ENCODE peak calls at places on chromosomes 1 and 21, in eight cellular contexts. One of them, this sample, is unnamed.

GRCh38 chr1:40789342-40789598 is 5.7 kb downstream of the KCNQ4 start:
- DNase-seq in activated CD8-positive, alpha-beta memory T cell treated with anti-CD3 and anti-CD28 coated beads, Interleukin-2, amount 50 U/mL, for 4 hours: no peak
- DNase-seq in NCI-H446: no peak
- DNase-seq in stimulated activated CD8-positive, alpha-beta memory T cell treated with anti-CD3 and anti-CD28 coated beads, Interleukin-2, amount 100 ng/mL, for 48 hours: no peak
- DNase-seq in SK-N-SH: no peak
- DNase-seq in HS-5: no peak
- DNase-seq in myocyte: no peak
- DNase-seq in thyroid gland: no peak
- DNase-seq in this sample: no peak

GRCh38 chr1:115430717-115431116 is 92.7 kb upstream of the NGF start:
- DNase-seq in activated CD8-positive, alpha-beta memory T cell treated with anti-CD3 and anti-CD28 coated beads, Interleukin-2, amount 50 U/mL, for 4 hours: no peak
- DNase-seq in NCI-H446: no peak
- DNase-seq in stimulated activated CD8-positive, alpha-beta memory T cell treated with anti-CD3 and anti-CD28 coated beads, Interleukin-2, amount 100 ng/mL, for 48 hours: no peak
- DNase-seq in SK-N-SH: no peak
- DNase-seq in HS-5: peak; percentile 94
- DNase-seq in myocyte: peak; percentile 76
- DNase-seq in thyroid gland: no peak
- DNase-seq in this sample: no peak

GRCh38 chr21:45336870-45337269 is 49.2 kb upstream of the POFUT2 start:
- DNase-seq in activated CD8-positive, alpha-beta memory T cell treated with anti-CD3 and anti-CD28 coated beads, Interleukin-2, amount 50 U/mL, for 4 hours: peak; percentile 5
- DNase-seq in NCI-H446: no peak
- DNase-seq in stimulated activated CD8-positive, alpha-beta memory T cell treated with anti-CD3 and anti-CD28 coated beads, Interleukin-2, amount 100 ng/mL, for 48 hours: no peak
- DNase-seq in SK-N-SH: no peak
- DNase-seq in HS-5: no peak
- DNase-seq in myocyte: no peak
- DNase-seq in thyroid gland: peak; percentile 75
- DNase-seq in this sample: no peak

GRCh38 chr1:234069760-234070159 is 165.3 kb downstream of the SLC35F3 start:
- DNase-seq in activated CD8-positive, alpha-beta memory T cell treated with anti-CD3 and anti-CD28 coated beads, Interleukin-2, amount 50 U/mL, for 4 hours: no peak
- DNase-seq in NCI-H446: peak; percentile 36
- DNase-seq in stimulated activated CD8-positive, alpha-beta memory T cell treated with anti-CD3 and anti-CD28 coated beads, Interleukin-2, amount 100 ng/mL, for 48 hours: no peak
- DNase-seq in SK-N-SH: no peak
- DNase-seq in HS-5: no peak
- DNase-seq in myocyte: no peak
- DNase-seq in thyroid gland: no peak
- DNase-seq in this sample: peak; percentile 56

GRCh38 chr1:217311766-217312165 is 319.1 kb downstream of the GPATCH2 start:
- DNase-seq in activated CD8-positive, alpha-beta memory T cell treated with anti-CD3 and anti-CD28 coated beads, Interleukin-2, amount 50 U/mL, for 4 hours: no peak
- DNase-seq in NCI-H446: no peak
- DNase-seq in stimulated activated CD8-positive, alpha-beta memory T cell treated with anti-CD3 and anti-CD28 coated beads, Interleukin-2, amount 100 ng/mL, for 48 hours: no peak
- DNase-seq in SK-N-SH: peak; percentile 9
- DNase-seq in HS-5: no peak
- DNase-seq in myocyte: peak; percentile 28
- DNase-seq in thyroid gland: no peak
- DNase-seq in this sample: no peak

GRCh38 chr1:14267991-14268390 is 330.5 kb upstream of the KAZN start:
- DNase-seq in activated CD8-positive, alpha-beta memory T cell treated with anti-CD3 and anti-CD28 coated beads, Interleukin-2, amount 50 U/mL, for 4 hours: no peak
- DNase-seq in NCI-H446: no peak
- DNase-seq in stimulated activated CD8-positive, alpha-beta memory T cell treated with anti-CD3 and anti-CD28 coated beads, Interleukin-2, amount 100 ng/mL, for 48 hours: no peak
- DNase-seq in SK-N-SH: no peak
- DNase-seq in HS-5: no peak
- DNase-seq in myocyte: no peak
- DNase-seq in thyroid gland: no peak
- DNase-seq in this sample: no peak

GRCh38 chr21:36646011-36646410 is 52.9 kb upstream of the SIM2 start:
- DNase-seq in activated CD8-positive, alpha-beta memory T cell treated with anti-CD3 and anti-CD28 coated beads, Interleukin-2, amount 50 U/mL, for 4 hours: no peak
- DNase-seq in NCI-H446: no peak
- DNase-seq in stimulated activated CD8-positive, alpha-beta memory T cell treated with anti-CD3 and anti-CD28 coated beads, Interleukin-2, amount 100 ng/mL, for 48 hours: no peak
- DNase-seq in SK-N-SH: no peak
- DNase-seq in HS-5: no peak
- DNase-seq in myocyte: peak; percentile 65
- DNase-seq in thyroid gland: no peak
- DNase-seq in this sample: no peak

GRCh38 chr21:45981641-45982255 is at the start of gene COL6A1:
- DNase-seq in activated CD8-positive, alpha-beta memory T cell treated with anti-CD3 and anti-CD28 coated beads, Interleukin-2, amount 50 U/mL, for 4 hours: peak; percentile 49
- DNase-seq in NCI-H446: peak; percentile 57
- DNase-seq in stimulated activated CD8-positive, alpha-beta memory T cell treated with anti-CD3 and anti-CD28 coated beads, Interleukin-2, amount 100 ng/mL, for 48 hours: no peak
- DNase-seq in SK-N-SH: peak; percentile 96
- DNase-seq in HS-5: no peak
- DNase-seq in myocyte: peak; percentile 84
- DNase-seq in thyroid gland: peak; percentile 73
- DNase-seq in this sample: peak; percentile 88

GRCh38 chr1:168498159-168498609 is 45.6 kb downstream of the XCL2 start:
- DNase-seq in activated CD8-positive, alpha-beta memory T cell treated with anti-CD3 and anti-CD28 coated beads, Interleukin-2, amount 50 U/mL, for 4 hours: no peak
- DNase-seq in NCI-H446: peak; percentile 47
- DNase-seq in stimulated activated CD8-positive, alpha-beta memory T cell treated with anti-CD3 and anti-CD28 coated beads, Interleukin-2, amount 100 ng/mL, for 48 hours: no peak
- DNase-seq in SK-N-SH: no peak
- DNase-seq in HS-5: no peak
- DNase-seq in myocyte: peak; percentile 85
- DNase-seq in thyroid gland: no peak
- DNase-seq in this sample: no peak

GRCh38 chr1:237124856-237125462 is 83.0 kb downstream of the RYR2 start:
- DNase-seq in activated CD8-positive, alpha-beta memory T cell treated with anti-CD3 and anti-CD28 coated beads, Interleukin-2, amount 50 U/mL, for 4 hours: no peak
- DNase-seq in NCI-H446: peak; percentile 44
- DNase-seq in stimulated activated CD8-positive, alpha-beta memory T cell treated with anti-CD3 and anti-CD28 coated beads, Interleukin-2, amount 100 ng/mL, for 48 hours: no peak
- DNase-seq in SK-N-SH: peak; percentile 43
- DNase-seq in HS-5: no peak
- DNase-seq in myocyte: no peak
- DNase-seq in thyroid gland: no peak
- DNase-seq in this sample: no peak

GRCh38 chr1:88593358-88593757 is 90.7 kb upstream of the PKN2 start:
- DNase-seq in activated CD8-positive, alpha-beta memory T cell treated with anti-CD3 and anti-CD28 coated beads, Interleukin-2, amount 50 U/mL, for 4 hours: no peak
- DNase-seq in NCI-H446: no peak
- DNase-seq in stimulated activated CD8-positive, alpha-beta memory T cell treated with anti-CD3 and anti-CD28 coated beads, Interleukin-2, amount 100 ng/mL, for 48 hours: no peak
- DNase-seq in SK-N-SH: no peak
- DNase-seq in HS-5: no peak
- DNase-seq in myocyte: no peak
- DNase-seq in thyroid gland: no peak
- DNase-seq in this sample: no peak

GRCh38 chr21:39805983-39806382 is 61.0 kb downstream of the IGSF5 start:
- DNase-seq in activated CD8-positive, alpha-beta memory T cell treated with anti-CD3 and anti-CD28 coated beads, Interleukin-2, amount 50 U/mL, for 4 hours: no peak
- DNase-seq in NCI-H446: no peak
- DNase-seq in stimulated activated CD8-positive, alpha-beta memory T cell treated with anti-CD3 and anti-CD28 coated beads, Interleukin-2, amount 100 ng/mL, for 48 hours: no peak
- DNase-seq in SK-N-SH: no peak
- DNase-seq in HS-5: no peak
- DNase-seq in myocyte: no peak
- DNase-seq in thyroid gland: no peak
- DNase-seq in this sample: no peak

GRCh38 chr1:214451591-214451990 is 99.8 kb downstream of the PTPN14 start:
- DNase-seq in activated CD8-positive, alpha-beta memory T cell treated with anti-CD3 and anti-CD28 coated beads, Interleukin-2, amount 50 U/mL, for 4 hours: no peak
- DNase-seq in NCI-H446: no peak
- DNase-seq in stimulated activated CD8-positive, alpha-beta memory T cell treated with anti-CD3 and anti-CD28 coated beads, Interleukin-2, amount 100 ng/mL, for 48 hours: peak; percentile 34
- DNase-seq in SK-N-SH: no peak
- DNase-seq in HS-5: no peak
- DNase-seq in myocyte: no peak
- DNase-seq in thyroid gland: no peak
- DNase-seq in this sample: no peak

GRCh38 chr1:63615809-63616420 is 22.7 kb downstream of the PGM1 start:
- DNase-seq in activated CD8-positive, alpha-beta memory T cell treated with anti-CD3 and anti-CD28 coated beads, Interleukin-2, amount 50 U/mL, for 4 hours: peak; percentile 48
- DNase-seq in NCI-H446: peak; percentile 92
- DNase-seq in stimulated activated CD8-positive, alpha-beta memory T cell treated with anti-CD3 and anti-CD28 coated beads, Interleukin-2, amount 100 ng/mL, for 48 hours: no peak
- DNase-seq in SK-N-SH: peak; percentile 55
- DNase-seq in HS-5: peak; percentile 49
- DNase-seq in myocyte: peak; percentile 84
- DNase-seq in thyroid gland: peak; percentile 51
- DNase-seq in this sample: peak; percentile 75

GRCh38 chr1:216894499-216894898 is 171.3 kb upstream of the ESRRG start:
- DNase-seq in activated CD8-positive, alpha-beta memory T cell treated with anti-CD3 and anti-CD28 coated beads, Interleukin-2, amount 50 U/mL, for 4 hours: no peak
- DNase-seq in NCI-H446: no peak
- DNase-seq in stimulated activated CD8-positive, alpha-beta memory T cell treated with anti-CD3 and anti-CD28 coated beads, Interleukin-2, amount 100 ng/mL, for 48 hours: no peak
- DNase-seq in SK-N-SH: no peak
- DNase-seq in HS-5: no peak
- DNase-seq in myocyte: no peak
- DNase-seq in thyroid gland: no peak
- DNase-seq in this sample: no peak

GRCh38 chr1:41925712-41926111 is 7.0 kb upstream of the HIVEP3 start:
- DNase-seq in activated CD8-positive, alpha-beta memory T cell treated with anti-CD3 and anti-CD28 coated beads, Interleukin-2, amount 50 U/mL, for 4 hours: no peak
- DNase-seq in NCI-H446: no peak
- DNase-seq in stimulated activated CD8-positive, alpha-beta memory T cell treated with anti-CD3 and anti-CD28 coated beads, Interleukin-2, amount 100 ng/mL, for 48 hours: no peak
- DNase-seq in SK-N-SH: peak; percentile 27
- DNase-seq in HS-5: no peak
- DNase-seq in myocyte: no peak
- DNase-seq in thyroid gland: no peak
- DNase-seq in this sample: no peak

GRCh38 chr21:29018540-29018939 is 609 bp downstream of the RWDD2B start:
- DNase-seq in activated CD8-positive, alpha-beta memory T cell treated with anti-CD3 and anti-CD28 coated beads, Interleukin-2, amount 50 U/mL, for 4 hours: no peak
- DNase-seq in NCI-H446: no peak
- DNase-seq in stimulated activated CD8-positive, alpha-beta memory T cell treated with anti-CD3 and anti-CD28 coated beads, Interleukin-2, amount 100 ng/mL, for 48 hours: no peak
- DNase-seq in SK-N-SH: peak; percentile 35
- DNase-seq in HS-5: no peak
- DNase-seq in myocyte: peak; percentile 20
- DNase-seq in thyroid gland: no peak
- DNase-seq in this sample: no peak

GRCh38 chr1:24362982-24363614 is 43.9 kb downstream of the GRHL3 start:
- DNase-seq in activated CD8-positive, alpha-beta memory T cell treated with anti-CD3 and anti-CD28 coated beads, Interleukin-2, amount 50 U/mL, for 4 hours: no peak
- DNase-seq in NCI-H446: no peak
- DNase-seq in stimulated activated CD8-positive, alpha-beta memory T cell treated with anti-CD3 and anti-CD28 coated beads, Interleukin-2, amount 100 ng/mL, for 48 hours: no peak
- DNase-seq in SK-N-SH: no peak
- DNase-seq in HS-5: peak; percentile 42
- DNase-seq in myocyte: peak; percentile 76
- DNase-seq in thyroid gland: peak; percentile 50
- DNase-seq in this sample: no peak

GRCh38 chr1:12132078-12132477 is 34.7 kb upstream of the TNFRSF1B start:
- DNase-seq in activated CD8-positive, alpha-beta memory T cell treated with anti-CD3 and anti-CD28 coated beads, Interleukin-2, amount 50 U/mL, for 4 hours: no peak
- DNase-seq in NCI-H446: no peak
- DNase-seq in stimulated activated CD8-positive, alpha-beta memory T cell treated with anti-CD3 and anti-CD28 coated beads, Interleukin-2, amount 100 ng/mL, for 48 hours: no peak
- DNase-seq in SK-N-SH: no peak
- DNase-seq in HS-5: peak; percentile 69
- DNase-seq in myocyte: no peak
- DNase-seq in thyroid gland: no peak
- DNase-seq in this sample: no peak

GRCh38 chr1:218584418-218585155 is 239.5 kb downstream of the TGFB2 start:
- DNase-seq in activated CD8-positive, alpha-beta memory T cell treated with anti-CD3 and anti-CD28 coated beads, Interleukin-2, amount 50 U/mL, for 4 hours: no peak
- DNase-seq in NCI-H446: no peak
- DNase-seq in stimulated activated CD8-positive, alpha-beta memory T cell treated with anti-CD3 and anti-CD28 coated beads, Interleukin-2, amount 100 ng/mL, for 48 hours: no peak
- DNase-seq in SK-N-SH: no peak
- DNase-seq in HS-5: no peak
- DNase-seq in myocyte: peak; percentile 55
- DNase-seq in thyroid gland: no peak
- DNase-seq in this sample: no peak

GRCh38 chr1:110176299-110176956 is 26.1 kb downstream of the SLC6A17 start:
- DNase-seq in activated CD8-positive, alpha-beta memory T cell treated with anti-CD3 and anti-CD28 coated beads, Interleukin-2, amount 50 U/mL, for 4 hours: no peak
- DNase-seq in NCI-H446: peak; percentile 81
- DNase-seq in stimulated activated CD8-positive, alpha-beta memory T cell treated with anti-CD3 and anti-CD28 coated beads, Interleukin-2, amount 100 ng/mL, for 48 hours: no peak
- DNase-seq in SK-N-SH: peak; percentile 86
- DNase-seq in HS-5: no peak
- DNase-seq in myocyte: no peak
- DNase-seq in thyroid gland: peak; percentile 67
- DNase-seq in this sample: no peak

GRCh38 chr1:16077430-16078245 is 4.2 kb upstream of the FAM131C start:
- DNase-seq in activated CD8-positive, alpha-beta memory T cell treated with anti-CD3 and anti-CD28 coated beads, Interleukin-2, amount 50 U/mL, for 4 hours: no peak
- DNase-seq in NCI-H446: no peak
- DNase-seq in stimulated activated CD8-positive, alpha-beta memory T cell treated with anti-CD3 and anti-CD28 coated beads, Interleukin-2, amount 100 ng/mL, for 48 hours: no peak
- DNase-seq in SK-N-SH: no peak
- DNase-seq in HS-5: no peak
- DNase-seq in myocyte: no peak
- DNase-seq in thyroid gland: no peak
- DNase-seq in this sample: peak; percentile 70

GRCh38 chr1:42139444-42139843 is 13.8 kb upstream of the GUCA2B start:
- DNase-seq in activated CD8-positive, alpha-beta memory T cell treated with anti-CD3 and anti-CD28 coated beads, Interleukin-2, amount 50 U/mL, for 4 hours: no peak
- DNase-seq in NCI-H446: no peak
- DNase-seq in stimulated activated CD8-positive, alpha-beta memory T cell treated with anti-CD3 and anti-CD28 coated beads, Interleukin-2, amount 100 ng/mL, for 48 hours: no peak
- DNase-seq in SK-N-SH: no peak
- DNase-seq in HS-5: no peak
- DNase-seq in myocyte: no peak
- DNase-seq in thyroid gland: no peak
- DNase-seq in this sample: no peak

GRCh38 chr1:5847013-5847654 is 145.1 kb downstream of the NPHP4 start:
- DNase-seq in activated CD8-positive, alpha-beta memory T cell treated with anti-CD3 and anti-CD28 coated beads, Interleukin-2, amount 50 U/mL, for 4 hours: no peak
- DNase-seq in NCI-H446: no peak
- DNase-seq in stimulated activated CD8-positive, alpha-beta memory T cell treated with anti-CD3 and anti-CD28 coated beads, Interleukin-2, amount 100 ng/mL, for 48 hours: no peak
- DNase-seq in SK-N-SH: no peak
- DNase-seq in HS-5: no peak
- DNase-seq in myocyte: no peak
- DNase-seq in thyroid gland: no peak
- DNase-seq in this sample: no peak

GRCh38 chr1:67832737-67833594 is at the start of gene GNG12:
- DNase-seq in activated CD8-positive, alpha-beta memory T cell treated with anti-CD3 and anti-CD28 coated beads, Interleukin-2, amount 50 U/mL, for 4 hours: peak; percentile 18
- DNase-seq in NCI-H446: peak; percentile 39
- DNase-seq in stimulated activated CD8-positive, alpha-beta memory T cell treated with anti-CD3 and anti-CD28 coated beads, Interleukin-2, amount 100 ng/mL, for 48 hours: no peak
- DNase-seq in SK-N-SH: peak; percentile 90
- DNase-seq in HS-5: peak; percentile 60
- DNase-seq in myocyte: peak; percentile 82
- DNase-seq in thyroid gland: peak; percentile 84
- DNase-seq in this sample: peak; percentile 14

GRCh38 chr1:78854556-78854955 is 152.0 kb downstream of the ADGRL4 start:
- DNase-seq in activated CD8-positive, alpha-beta memory T cell treated with anti-CD3 and anti-CD28 coated beads, Interleukin-2, amount 50 U/mL, for 4 hours: no peak
- DNase-seq in NCI-H446: no peak
- DNase-seq in stimulated activated CD8-positive, alpha-beta memory T cell treated with anti-CD3 and anti-CD28 coated beads, Interleukin-2, amount 100 ng/mL, for 48 hours: no peak
- DNase-seq in SK-N-SH: no peak
- DNase-seq in HS-5: no peak
- DNase-seq in myocyte: peak; percentile 79
- DNase-seq in thyroid gland: no peak
- DNase-seq in this sample: no peak

GRCh38 chr21:26797878-26798456 is 47.2 kb downstream of the ADAMTS1 start:
- DNase-seq in activated CD8-positive, alpha-beta memory T cell treated with anti-CD3 and anti-CD28 coated beads, Interleukin-2, amount 50 U/mL, for 4 hours: no peak
- DNase-seq in NCI-H446: no peak
- DNase-seq in stimulated activated CD8-positive, alpha-beta memory T cell treated with anti-CD3 and anti-CD28 coated beads, Interleukin-2, amount 100 ng/mL, for 48 hours: no peak
- DNase-seq in SK-N-SH: no peak
- DNase-seq in HS-5: no peak
- DNase-seq in myocyte: no peak
- DNase-seq in thyroid gland: no peak
- DNase-seq in this sample: no peak

GRCh38 chr1:198155253-198155652 is 1.5 kb upstream of the NEK7 start:
- DNase-seq in activated CD8-positive, alpha-beta memory T cell treated with anti-CD3 and anti-CD28 coated beads, Interleukin-2, amount 50 U/mL, for 4 hours: no peak
- DNase-seq in NCI-H446: peak; percentile 76
- DNase-seq in stimulated activated CD8-positive, alpha-beta memory T cell treated with anti-CD3 and anti-CD28 coated beads, Interleukin-2, amount 100 ng/mL, for 48 hours: no peak
- DNase-seq in SK-N-SH: no peak
- DNase-seq in HS-5: peak; percentile 58
- DNase-seq in myocyte: peak; percentile 32
- DNase-seq in thyroid gland: no peak
- DNase-seq in this sample: no peak